ENCODE peak calls at places on chromosomes 2 and 18, in five cellular contexts. R, X, C, K and P are unnamed samples.

GRCh38 chr2:235690809-235691450 is 197.1 kb downstream of the AGAP1 start:
- DNase-seq in K (peak; percentile 21), C (no peak), X (no peak), R (no peak), P (no peak)

GRCh38 chr2:11104794-11105660 is 50.2 kb upstream of the SLC66A3 start:
- DNase-seq in X (no peak), C (no peak), K (no peak), R (no peak), P (peak; percentile 11)

GRCh38 chr2:219991116-219991515 is 363.7 kb downstream of the SLC4A3 start:
- DNase-seq in C (no peak), X (no peak), K (no peak), R (no peak), P (no peak)

GRCh38 chr2:148814853-148815419 is 60.1 kb upstream of the KIF5C start:
- DNase-seq in R (no peak), C (peak; percentile 61), X (no peak), K (no peak), P (no peak)

GRCh38 chr2:134244587-134244986 is 9.3 kb upstream of the MGAT5 start:
- DNase-seq in K (no peak), R (no peak), X (no peak), C (no peak), P (no peak)

GRCh38 chr2:205424326-205424725 is 258.0 kb upstream of the NRP2 start:
- DNase-seq in K (no peak), X (no peak), C (no peak), R (no peak), P (no peak)

GRCh38 chr18:45901654-45902210 is 65.4 kb downstream of the EPG5 start:
- DNase-seq in C (no peak), X (no peak), K (no peak), R (no peak), P (no peak)

GRCh38 chr2:47029737-47030524 is 114.3 kb upstream of the MCFD2 start:
- DNase-seq in X (no peak), C (peak; percentile 51), R (peak; percentile 26), K (no peak), P (no peak)